ENCODE peak calls at places on chromosomes 5 and 9, in six cellular contexts. One of them, this sample, is unnamed.

GRCh38 chr9:1490341-1491115 is 440.4 kb downstream of the DMRT2 start:
- DNase-seq in H1: no peak
- DNase-seq in HepG2: no peak
- DNase-seq in K562: no peak
- DNase-seq in GM12878: peak
- DNase-seq in GM12891: no peak
- DNase-seq in this sample: no peak

GRCh38 chr5:78335976-78336375 is 24.4 kb upstream of the SCAMP1 start:
- DNase-seq in GM12891: no peak
- DNase-seq in GM12878: no peak
- DNase-seq in H1: no peak
- DNase-seq in K562: no peak
- DNase-seq in HepG2: no peak
- DNase-seq in this sample: no peak

GRCh38 chr9:117094493-117094892 is 320.4 kb downstream of the ASTN2 start:
- DNase-seq in HepG2: no peak
- DNase-seq in H1: no peak
- DNase-seq in GM12891: no peak
- DNase-seq in K562: no peak
- DNase-seq in GM12878: no peak
- DNase-seq in this sample: no peak

GRCh38 chr5:135955525-135955924 is 742 bp upstream of the LECT2 start:
- DNase-seq in HepG2: no peak
- DNase-seq in H1: no peak
- DNase-seq in GM12891: no peak
- DNase-seq in GM12878: no peak
- DNase-seq in K562: no peak
- DNase-seq in this sample: no peak

GRCh38 chr9:38380230-38380871 is 12.2 kb upstream of the ALDH1B1 start:
- DNase-seq in K562: no peak
- DNase-seq in GM12878: no peak
- DNase-seq in HepG2: peak
- DNase-seq in GM12891: no peak
- DNase-seq in H1: no peak
- DNase-seq in this sample: no peak

GRCh38 chr9:114003756-114004155 is 74.3 kb downstream of the AMBP start:
- DNase-seq in GM12891: no peak
- DNase-seq in K562: no peak
- DNase-seq in GM12878: no peak
- DNase-seq in HepG2: no peak
- DNase-seq in H1: no peak
- DNase-seq in this sample: no peak

GRCh38 chr9:113592806-113593575 is 129.5 kb downstream of the RGS3 start:
- DNase-seq in K562: no peak
- DNase-seq in GM12891: no peak
- DNase-seq in GM12878: no peak
- DNase-seq in HepG2: no peak
- DNase-seq in H1: no peak
- DNase-seq in this sample: no peak

GRCh38 chr5:143101740-143102386 is 301.6 kb downstream of the NR3C1 start:
- DNase-seq in GM12891: no peak
- DNase-seq in K562: no peak
- DNase-seq in HepG2: no peak
- DNase-seq in GM12878: no peak
- DNase-seq in H1: no peak
- DNase-seq in this sample: no peak

GRCh38 chr9:112020680-112021596 is 124.3 kb downstream of the UGCG start:
- DNase-seq in GM12891: no peak
- DNase-seq in GM12878: peak
- DNase-seq in HepG2: peak
- DNase-seq in H1: no peak
- DNase-seq in K562: no peak
- DNase-seq in this sample: no peak

GRCh38 chr9:91949293-91949945 is 609 bp downstream of the ROR2 start:
- DNase-seq in HepG2: no peak
- DNase-seq in K562: peak
- DNase-seq in GM12891: no peak
- DNase-seq in H1: peak
- DNase-seq in GM12878: no peak
- DNase-seq in this sample: no peak

GRCh38 chr5:50580506-50580905 is 85.9 kb upstream of the PARP8 start:
- DNase-seq in K562: no peak
- DNase-seq in GM12878: no peak
- DNase-seq in GM12891: no peak
- DNase-seq in HepG2: no peak
- DNase-seq in H1: no peak
- DNase-seq in this sample: no peak

GRCh38 chr9:24041294-24041693 is 215.3 kb upstream of the ELAVL2 start:
- DNase-seq in GM12878: no peak
- DNase-seq in H1: no peak
- DNase-seq in GM12891: no peak
- DNase-seq in HepG2: no peak
- DNase-seq in K562: no peak
- DNase-seq in this sample: no peak

GRCh38 chr5:150946351-150946905 is 41.6 kb upstream of the ZNF300 start:
- DNase-seq in H1: no peak
- DNase-seq in K562: peak
- DNase-seq in HepG2: no peak
- DNase-seq in GM12878: no peak
- DNase-seq in GM12891: no peak
- DNase-seq in this sample: no peak

GRCh38 chr5:371811-372555 is 50.5 kb downstream of the AHRR start:
- DNase-seq in H1: peak
- DNase-seq in GM12891: no peak
- DNase-seq in GM12878: no peak
- DNase-seq in HepG2: no peak
- DNase-seq in K562: no peak
- DNase-seq in this sample: no peak

GRCh38 chr9:129481424-129481823 is 139.5 kb downstream of the C9orf50 start:
- DNase-seq in GM12878: no peak
- DNase-seq in K562: no peak
- DNase-seq in H1: no peak
- DNase-seq in HepG2: no peak
- DNase-seq in GM12891: no peak
- DNase-seq in this sample: no peak

GRCh38 chr5:143051244-143052058 is 281.3 kb downstream of the ARHGAP26 start:
- DNase-seq in HepG2: peak
- DNase-seq in GM12891: no peak
- DNase-seq in GM12878: no peak
- DNase-seq in H1: no peak
- DNase-seq in K562: no peak
- DNase-seq in this sample: no peak

GRCh38 chr5:68465133-68465532 is 249.6 kb downstream of the PIK3R1 start:
- DNase-seq in HepG2: no peak
- DNase-seq in H1: no peak
- DNase-seq in GM12878: no peak
- DNase-seq in GM12891: no peak
- DNase-seq in K562: no peak
- DNase-seq in this sample: no peak

GRCh38 chr9:656918-657583 is 184.4 kb upstream of the DMRT1 start:
- DNase-seq in H1: no peak
- DNase-seq in GM12891: no peak
- DNase-seq in HepG2: no peak
- DNase-seq in K562: no peak
- DNase-seq in GM12878: no peak
- DNase-seq in this sample: no peak

GRCh38 chr5:38226091-38226490 is 32.3 kb upstream of the EGFLAM start:
- DNase-seq in H1: no peak
- DNase-seq in HepG2: no peak
- DNase-seq in K562: no peak
- DNase-seq in GM12891: no peak
- DNase-seq in GM12878: no peak
- DNase-seq in this sample: no peak

GRCh38 chr9:136882109-136882946 is 4.0 kb upstream of the TRAF2 start:
- DNase-seq in GM12891: peak
- DNase-seq in HepG2: peak
- DNase-seq in K562: peak
- DNase-seq in H1: no peak
- DNase-seq in GM12878: peak
- DNase-seq in this sample: peak

GRCh38 chr5:170216262-170216864 is 16.4 kb upstream of the C5orf58 start:
- DNase-seq in K562: peak
- DNase-seq in GM12878: no peak
- DNase-seq in H1: no peak
- DNase-seq in GM12891: no peak
- DNase-seq in HepG2: peak
- DNase-seq in this sample: no peak

GRCh38 chr9:33289501-33289900 is 815 bp upstream of the NFX1 start:
- DNase-seq in GM12878: no peak
- DNase-seq in H1: no peak
- DNase-seq in HepG2: no peak
- DNase-seq in GM12891: no peak
- DNase-seq in K562: no peak
- DNase-seq in this sample: peak

GRCh38 chr9:80326105-80326504 is 754.3 kb downstream of the TLE4 start:
- DNase-seq in H1: no peak
- DNase-seq in HepG2: no peak
- DNase-seq in GM12891: no peak
- DNase-seq in GM12878: no peak
- DNase-seq in K562: no peak
- DNase-seq in this sample: no peak
- TF ChIP-seq POLR2AphosphoS5 in H1: no peak
- TF ChIP-seq POLR2AphosphoS5 in HepG2: no peak
- TF ChIP-seq POLR2AphosphoS5 in GM12891: no peak
- TF ChIP-seq POLR2AphosphoS5 in GM12878: no peak
- TF ChIP-seq POLR2AphosphoS5 in K562: no peak
- TF ChIP-seq POLR2AphosphoS5 in this sample: no peak

GRCh38 chr5:112707187-112708179 is 30.2 kb upstream of the APC start:
- DNase-seq in K562: peak
- DNase-seq in HepG2: peak
- DNase-seq in GM12878: peak
- DNase-seq in H1: peak
- DNase-seq in GM12891: peak
- DNase-seq in this sample: peak
- TF ChIP-seq POLR2A in K562: peak
- TF ChIP-seq POLR2A in HepG2: peak
- TF ChIP-seq POLR2A in GM12878: peak
- TF ChIP-seq POLR2A in H1: peak
- TF ChIP-seq POLR2A in GM12891: peak
- TF ChIP-seq POLR2A in this sample: peak

GRCh38 chr5:159231167-159231566 is 21.8 kb upstream of the RNF145 start:
- DNase-seq in HepG2: no peak
- DNase-seq in K562: no peak
- DNase-seq in GM12878: no peak
- DNase-seq in GM12891: no peak
- DNase-seq in H1: no peak
- DNase-seq in this sample: no peak
- TF ChIP-seq TAF1 in HepG2: no peak
- TF ChIP-seq TAF1 in K562: no peak
- TF ChIP-seq TAF1 in GM12878: no peak
- TF ChIP-seq TAF1 in GM12891: no peak
- TF ChIP-seq TAF1 in H1: no peak
- TF ChIP-seq TAF1 in this sample: no peak

GRCh38 chr9:78626971-78627370 is 330.0 kb downstream of the PSAT1 start:
- DNase-seq in GM12891: no peak
- DNase-seq in GM12878: no peak
- DNase-seq in HepG2: no peak
- DNase-seq in H1: no peak
- DNase-seq in K562: no peak
- DNase-seq in this sample: no peak
- TF ChIP-seq POLR2AphosphoS5 in GM12891: no peak
- TF ChIP-seq POLR2AphosphoS5 in GM12878: no peak
- TF ChIP-seq POLR2AphosphoS5 in HepG2: no peak
- TF ChIP-seq POLR2AphosphoS5 in H1: no peak
- TF ChIP-seq POLR2AphosphoS5 in K562: no peak
- TF ChIP-seq POLR2AphosphoS5 in this sample: no peak

GRCh38 chr9:134504106-134504385 is 137.6 kb upstream of the COL5A1 start:
- DNase-seq in GM12891: no peak
- DNase-seq in HepG2: no peak
- DNase-seq in H1: no peak
- DNase-seq in K562: no peak
- DNase-seq in GM12878: no peak
- DNase-seq in this sample: no peak

GRCh38 chr9:134501266-134502181 is 140.1 kb upstream of the COL5A1 start:
- DNase-seq in GM12891: no peak
- DNase-seq in K562: no peak
- DNase-seq in H1: no peak
- DNase-seq in GM12878: no peak
- DNase-seq in HepG2: no peak
- DNase-seq in this sample: no peak

GRCh38 chr9:134503301-134504105 is 138.1 kb upstream of the COL5A1 start:
- DNase-seq in HepG2: no peak
- DNase-seq in GM12878: no peak
- DNase-seq in K562: no peak
- DNase-seq in GM12891: no peak
- DNase-seq in H1: no peak
- DNase-seq in this sample: no peak

GRCh38 chr9:134500931-134501265 is 140.7 kb upstream of the COL5A1 start:
- DNase-seq in H1: no peak
- DNase-seq in HepG2: no peak
- DNase-seq in GM12878: no peak
- DNase-seq in K562: no peak
- DNase-seq in GM12891: no peak
- DNase-seq in this sample: no peak

DNA sequence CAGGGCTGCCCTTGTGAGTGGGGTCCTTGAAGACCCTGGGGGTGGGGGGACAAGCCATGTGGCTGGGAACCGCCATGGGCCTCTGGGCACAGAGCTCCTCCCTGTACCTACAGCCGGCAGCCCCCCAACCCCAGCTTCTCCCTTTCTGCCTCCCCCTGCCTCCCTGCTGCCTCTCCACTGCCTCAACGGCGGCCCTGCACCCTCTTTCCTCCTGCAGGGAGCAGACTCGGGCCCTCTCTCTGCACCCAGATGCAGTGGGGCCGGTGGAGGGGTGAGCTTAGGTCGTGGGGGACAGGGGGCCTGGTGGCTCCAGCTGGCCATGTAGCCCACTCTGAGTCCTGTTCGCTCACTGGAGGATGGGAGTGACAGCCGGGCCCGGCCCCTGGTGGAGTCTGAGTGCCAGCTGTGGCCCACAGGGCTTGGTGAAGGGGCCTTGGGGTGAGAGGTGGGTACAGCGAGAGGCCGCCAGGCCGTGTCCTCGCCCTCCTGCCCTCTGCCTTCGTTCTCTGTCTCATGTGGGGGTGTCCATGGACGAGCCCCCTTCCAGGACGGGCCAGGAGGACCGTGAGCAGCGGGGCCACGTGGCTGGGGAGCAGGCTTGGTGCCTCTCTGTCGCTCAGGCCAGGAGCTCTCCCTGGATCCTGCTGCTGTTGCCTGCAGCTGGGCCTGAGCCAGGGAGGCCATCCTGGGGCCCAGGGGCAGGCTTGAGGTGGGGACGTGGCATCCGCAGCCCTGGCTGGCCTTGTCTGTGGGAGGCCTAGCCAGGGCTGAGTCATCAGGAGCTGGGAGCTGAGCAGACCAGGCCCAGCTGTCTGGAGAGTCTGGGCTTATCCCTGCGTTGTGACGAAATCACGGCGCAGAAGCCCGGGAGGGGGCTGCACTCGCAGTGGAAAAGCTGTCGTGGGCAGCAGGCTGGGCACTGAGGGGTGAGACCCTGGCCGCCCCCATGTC is 139.1 kb upstream of the COL5A1 start:
- DNase-seq in HepG2: peak
- DNase-seq in K562: no peak
- DNase-seq in GM12891: no peak
- DNase-seq in GM12878: no peak
- DNase-seq in H1: no peak
- DNase-seq in this sample: no peak
- TF ChIP-seq POLR2A in HepG2: no peak
- TF ChIP-seq POLR2A in K562: no peak
- TF ChIP-seq POLR2A in GM12891: no peak
- TF ChIP-seq POLR2A in GM12878: no peak
- TF ChIP-seq POLR2A in H1: no peak
- TF ChIP-seq POLR2A in this sample: no peak